ENCODE peak calls at places on chromosomes 6 and 20, in five cellular contexts. M, E, G, B and N are unnamed samples. For H3K4me1 and H3K27me3, the result is how much of the 10 kb centered on the place peaks cover.

GRCh38 chr20:24981282-24981681 is 11.3 kb downstream of the APMAP start:
- DNase-seq in G (no peak), B (peak), E (no peak), M (no peak), N (no peak)

GRCh38 chr6:137799950-137800568 is 67.0 kb upstream of the TNFAIP3 start:
- DNase-seq in M (peak), G (peak), E (peak), B (no peak), N (no peak)

GRCh38 chr6:122869437-122870024 is 80.5 kb downstream of the SMPDL3A start:
- DNase-seq in G (no peak), M (peak), E (no peak), B (no peak), N (no peak)

GRCh38 chr6:20946037-20946436 is 411.8 kb downstream of the CDKAL1 start:
- DNase-seq in G (no peak), B (no peak), M (peak), E (no peak), N (no peak)

GRCh38 chr6:112030206-112030932 is 23.5 kb upstream of the CCN6 start:
- DNase-seq in G (no peak), E (no peak), M (no peak), B (no peak), N (no peak)

GRCh38 chr6:29826271-29826670 is 1.4 kb upstream of the HLA-G start:
- DNase-seq in B (no peak), G (no peak), E (no peak), M (no peak), N (no peak)

GRCh38 chr6:46584586-46584985 is 68.0 kb downstream of the CYP39A1 start:
- DNase-seq in E (no peak), B (no peak), G (no peak), M (no peak), N (no peak)

GRCh38 chr6:105705608-105706007 is 302.7 kb upstream of the PREP start:
- DNase-seq in B (no peak), M (no peak), G (no peak), E (no peak), N (no peak)

GRCh38 chr6:72953901-72954494 is 271.3 kb downstream of the KHDC1L start:
- DNase-seq in G (no peak), B (no peak), E (no peak), M (no peak), N (no peak)

GRCh38 chr6:166488081-166488685 is 98.3 kb downstream of the RAMACL start:
- DNase-seq in G (peak), B (peak), M (no peak), E (peak), N (no peak)

GRCh38 chr20:25865715-25866656 is 169.3 kb upstream of the ZNF337 start:
- DNase-seq in E (peak), B (peak), M (peak), G (peak), N (peak)

GRCh38 chr6:53496100-53496499 is 48.8 kb downstream of the GCLC start:
- DNase-seq in G (no peak), B (no peak), M (no peak), E (no peak), N (no peak)

GRCh38 chr6:53495496-53495895 is 49.4 kb downstream of the GCLC start:
- DNase-seq in M (no peak), E (no peak), G (no peak), B (no peak), N (no peak)

GRCh38 chr6:53497905-53498304 is 47.0 kb downstream of the GCLC start:
- DNase-seq in M (no peak), G (no peak), B (no peak), E (no peak), N (no peak)

GRCh38 chr6:53499094-53499493 is 45.8 kb downstream of the GCLC start:
- DNase-seq in M (no peak), B (no peak), E (no peak), G (no peak), N (no peak)

DNA sequence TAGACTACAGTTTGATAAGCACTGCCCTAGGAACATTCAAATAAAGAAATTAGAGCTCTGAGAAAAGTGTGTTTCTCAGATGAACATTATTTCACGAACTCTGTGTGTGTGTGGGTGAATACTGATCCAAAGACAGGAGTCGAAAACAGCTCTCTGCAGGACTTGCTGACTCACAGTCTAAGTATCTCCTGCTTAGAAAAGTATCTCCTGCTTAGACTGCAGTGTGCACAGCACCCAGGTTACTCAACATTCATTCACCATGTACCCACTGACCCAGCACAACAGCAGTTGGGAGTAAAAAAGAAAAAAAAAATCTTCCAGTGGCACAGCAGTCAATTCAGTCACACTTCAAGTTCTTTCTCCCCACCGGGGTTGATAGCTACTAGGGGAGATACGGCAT is 48.1 kb downstream of the GCLC start:
- DNase-seq in E (no peak), G (no peak), B (no peak), M (no peak), N (no peak)
- H3K4me1 ChIP-seq in E (under half), G (under half), B (under half), M (under half), N (under half)

GRCh38 chr20:23857954-23858565 is 21.5 kb downstream of the CST5 start:
- DNase-seq in M (peak), G (no peak), E (no peak), B (no peak), N (no peak)
- H3K27me3 ChIP-seq in M (under half), G (under half), E (under half), B (under half), N (under half)

DNA sequence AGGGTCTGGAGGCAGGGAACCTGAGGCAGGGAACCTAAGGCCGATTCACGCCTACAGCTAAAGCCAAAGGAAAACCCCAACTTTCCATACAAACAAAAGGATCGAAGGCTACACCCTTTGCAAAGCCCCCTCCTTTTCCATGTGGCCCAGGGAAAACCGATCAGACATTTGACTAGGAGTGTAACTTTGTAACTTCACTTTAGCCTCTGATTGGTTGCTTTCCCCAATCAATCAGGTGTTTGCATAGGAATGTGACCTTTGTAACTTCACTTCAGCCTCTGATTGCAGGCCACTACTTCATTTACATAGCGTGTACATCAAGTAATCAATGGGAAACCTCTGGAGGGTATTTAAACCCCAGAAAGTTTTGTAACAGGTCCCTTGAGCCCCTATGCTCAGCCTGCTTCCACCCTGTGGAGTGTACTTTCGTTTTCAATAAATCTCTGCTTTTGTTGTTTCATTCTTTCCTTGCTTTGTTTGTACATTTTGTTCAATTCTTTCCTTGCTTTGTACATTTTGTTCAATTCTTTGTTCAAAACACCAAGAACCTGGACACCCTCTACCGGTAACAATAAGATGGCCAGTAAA is 43.3 kb downstream of the CHD6 start:
- DNase-seq in M (peak), E (no peak), B (no peak), G (no peak), N (no peak)
- H3K4me1 ChIP-seq in M (under half), E (under half), B (under half), G (half or more), N (under half)

GRCh38 chr20:41118632-41119031 is 18.7 kb upstream of the PLCG1 start:
- DNase-seq in G (no peak), E (no peak), B (no peak), M (no peak), N (no peak)

GRCh38 chr20:41116282-41116960 is 20.9 kb upstream of the PLCG1 start:
- DNase-seq in E (no peak), M (no peak), B (no peak), G (no peak), N (no peak)

GRCh38 chr20:41121399-41121798 is 15.9 kb upstream of the PLCG1 start:
- DNase-seq in E (no peak), G (no peak), B (no peak), M (no peak), N (no peak)

GRCh38 chr20:41123636-41124035 is 13.7 kb upstream of the PLCG1 start:
- DNase-seq in M (no peak), B (no peak), E (no peak), G (no peak), N (no peak)

GRCh38 chr20:41119593-41120561 is 17.5 kb upstream of the PLCG1 start:
- DNase-seq in E (no peak), B (no peak), G (no peak), M (no peak), N (no peak)
- H3K27me3 ChIP-seq in E (under half), B (under half), G (under half), M (under half), N (under half)

DNA sequence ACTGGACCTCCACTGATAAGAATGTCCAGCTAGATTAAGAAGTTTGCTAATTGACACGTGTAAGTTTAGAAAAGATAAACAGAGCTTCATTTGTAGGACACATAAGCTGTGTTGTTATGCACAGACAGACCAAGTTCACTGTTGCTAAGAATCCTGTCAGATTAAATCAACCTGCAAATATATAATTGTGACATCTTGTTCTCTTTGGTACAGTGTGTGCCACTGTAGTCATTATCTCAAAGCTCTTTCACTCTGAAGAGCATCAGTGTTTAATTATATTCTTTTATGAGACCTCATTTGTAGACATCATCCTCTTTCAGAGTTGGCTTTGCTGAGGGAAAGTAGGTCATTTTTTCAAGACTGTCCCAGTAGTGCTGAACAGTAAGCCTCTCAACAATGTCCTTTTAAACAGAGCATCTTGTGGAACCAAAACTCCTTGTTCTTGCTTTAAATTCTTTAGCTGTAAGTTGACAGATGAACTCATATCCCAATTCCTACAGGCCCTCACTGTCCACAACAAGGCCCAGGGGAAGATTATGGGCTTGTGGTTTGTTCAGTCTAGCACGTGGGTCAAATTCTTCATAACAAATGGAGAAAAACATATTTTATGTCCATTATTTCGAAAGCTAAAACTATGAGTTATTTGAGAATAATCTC is 252.4 kb downstream of the HDGFL1 start:
- DNase-seq in B (no peak), E (no peak), M (no peak), G (no peak), N (no peak)
- H3K4me1 ChIP-seq in B (under half), E (under half), M (under half), G (under half), N (under half)

GRCh38 chr6:100468966-100469859 is 4.5 kb upstream of the SIM1 start:
- DNase-seq in E (no peak), B (no peak), M (peak), G (no peak), N (no peak)
- H3K27me3 ChIP-seq in E (half or more), B (under half), M (half or more), G (under half), N (half or more)

DNA sequence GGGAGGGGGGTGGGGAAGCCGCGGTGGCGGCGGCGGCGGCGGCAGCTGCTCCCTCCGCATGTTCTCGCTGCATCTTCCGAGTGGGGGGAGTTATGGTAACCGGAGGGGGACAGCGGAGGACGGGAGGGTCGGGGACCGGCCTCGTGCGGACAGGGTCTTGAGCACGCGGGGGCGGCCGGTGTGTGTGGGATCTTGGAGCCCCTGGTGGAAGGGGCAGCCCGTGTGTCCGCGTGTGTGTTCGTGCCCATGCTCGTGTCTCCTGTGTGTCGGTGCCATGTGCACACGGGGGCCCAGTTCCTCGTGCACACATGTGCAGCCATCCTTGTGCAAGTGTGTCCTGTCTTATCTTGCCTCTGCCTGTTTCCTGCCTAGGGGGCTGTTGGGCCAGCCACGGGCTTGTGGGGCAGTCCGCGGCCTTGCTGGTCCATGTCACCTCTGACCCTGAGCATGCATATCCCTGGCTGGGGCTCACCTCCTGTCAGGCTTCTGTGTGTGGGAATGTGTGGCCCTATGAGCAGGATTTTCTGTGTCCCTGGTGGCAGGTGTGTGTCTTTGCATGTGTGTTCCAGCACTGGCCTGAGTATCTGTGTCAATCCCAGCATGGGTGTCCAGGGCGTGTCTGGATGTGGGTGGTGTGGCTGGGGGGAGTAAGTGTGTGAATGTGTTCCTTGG is 8.5 kb downstream of the SYNGAP1 start:
- DNase-seq in G (peak), M (peak), E (no peak), B (peak), N (no peak)
- H3K4me1 ChIP-seq in G (half or more), M (half or more), E (half or more), B (half or more), N (half or more)

GRCh38 chr6:128246472-128246871 is 273.9 kb downstream of the PTPRK start:
- DNase-seq in B (no peak), G (no peak), M (no peak), E (no peak), N (no peak)

GRCh38 chr6:128244751-128245405 is 275.5 kb downstream of the PTPRK start:
- DNase-seq in G (no peak), M (no peak), E (no peak), B (no peak), N (no peak)

GRCh38 chr6:128239898-128240509 is 280.4 kb downstream of the PTPRK start:
- DNase-seq in G (no peak), B (no peak), E (no peak), M (no peak), N (no peak)

GRCh38 chr6:128241221-128241620 is 279.2 kb downstream of the PTPRK start:
- DNase-seq in M (peak), E (no peak), B (peak), G (no peak), N (no peak)

GRCh38 chr6:128242765-128243403 is 277.5 kb downstream of the PTPRK start:
- DNase-seq in G (no peak), B (no peak), M (no peak), E (no peak), N (no peak)
- H3K27me3 ChIP-seq in G (under half), B (under half), M (under half), E (under half), N (under half)